ENCODE peak calls at places on chromosome 16, in five cellular contexts. O is GF-D8; J is activated CD4-positive, CD25-positive, alpha-beta regulatory T cell; L is H54; U is HFF-Myc. T is an unnamed sample.

GRCh38 chr16:84687715-84688114 is 12.1 kb upstream of the USP10 start:
- DNase-seq in O (peak), J (no peak), L (no peak), U (no peak), T (no peak)

GRCh38 chr16:30351586-30352419 is 3.3 kb downstream of the CD2BP2 start:
- DNase-seq in O (no peak), J (no peak), L (peak), U (no peak), T (no peak)

GRCh38 chr16:84199861-84200260 is 8.9 kb downstream of the ADAD2 start:
- DNase-seq in O (peak), J (no peak), L (no peak), U (no peak), T (no peak)

GRCh38 chr16:4855804-4856203 is 8.5 kb downstream of the UBN1 start:
- DNase-seq in O (no peak), J (no peak), L (no peak), U (no peak), T (no peak)

GRCh38 chr16:82181456-82182185 is 11.6 kb upstream of the MPHOSPH6 start:
- DNase-seq in O (no peak), J (no peak), L (no peak), U (no peak), T (no peak)

GRCh38 chr16:89142474-89143197 is 28.9 kb upstream of the CDH15 start:
- DNase-seq in O (no peak), J (no peak), L (no peak), U (no peak), T (no peak)

GRCh38 chr16:84322749-84323148 is 28.1 kb downstream of the WFDC1 start:
- DNase-seq in O (no peak), J (no peak), L (no peak), U (no peak), T (no peak)

GRCh38 chr16:72903176-72903575 is 144.8 kb downstream of the ZFHX3 start:
- DNase-seq in O (no peak), J (no peak), L (no peak), U (no peak), T (no peak)

GRCh38 chr16:25066747-25067631 is 44.6 kb upstream of the LCMT1 start:
- DNase-seq in O (no peak), J (peak), L (peak), U (no peak), T (peak)

GRCh38 chr16:48901712-48902374 is 291.9 kb upstream of the N4BP1 start:
- DNase-seq in O (no peak), J (no peak), L (no peak), U (no peak), T (no peak)

GRCh38 chr16:67723151-67723915 is 4.2 kb upstream of the GFOD2 start:
- DNase-seq in O (no peak), J (no peak), L (peak), U (peak), T (peak)

GRCh38 chr16:86083382-86084002 is 184.5 kb downstream of the IRF8 start:
- DNase-seq in O (no peak), J (no peak), L (no peak), U (no peak), T (no peak)

GRCh38 chr16:65196696-65197095 is 74.8 kb upstream of the CDH11 start:
- DNase-seq in O (no peak), J (no peak), L (no peak), U (no peak), T (no peak)

GRCh38 chr16:88649924-88650748 is 717 bp downstream of the CYBA start:
- DNase-seq in O (peak), J (no peak), L (no peak), U (no peak), T (peak)

GRCh38 chr16:379183-379960 is 2.4 kb downstream of the PGAP6 start:
- DNase-seq in O (no peak), J (no peak), L (no peak), U (no peak), T (no peak)

GRCh38 chr16:30786936-30787612 is at the start of gene ZNF629:
- DNase-seq in O (peak), J (no peak), L (peak), U (no peak), T (peak)